ENCODE peak calls at places on chromosomes 13 and 19, in five cellular contexts. One of them, this sample, is unnamed. For H3K9me3, the result is how much of the 10 kb centered on the place peaks cover.

GRCh38 chr19:50695251-50696064 is 24.1 kb downstream of the SHANK1 start:
- DNase-seq in A549: no peak
- DNase-seq in left lung: no peak
- DNase-seq in colonic mucosa: no peak
- DNase-seq in A673: peak
- DNase-seq in this sample: no peak

GRCh38 chr19:28686741-28687140 is 526.2 kb downstream of the UQCRFS1 start:
- DNase-seq in A549: no peak
- DNase-seq in left lung: no peak
- DNase-seq in colonic mucosa: no peak
- DNase-seq in A673: no peak
- DNase-seq in this sample: no peak

GRCh38 chr13:106919638-106920037 is 351.7 kb upstream of the ARGLU1 start:
- DNase-seq in A549: no peak
- DNase-seq in left lung: no peak
- DNase-seq in colonic mucosa: no peak
- DNase-seq in A673: peak
- DNase-seq in this sample: no peak

GRCh38 chr19:38277969-38278680 is 13.8 kb downstream of the SPINT2 start:
- DNase-seq in A549: no peak
- DNase-seq in left lung: peak
- DNase-seq in colonic mucosa: no peak
- DNase-seq in A673: no peak
- DNase-seq in this sample: no peak

GRCh38 chr13:80048802-80049201 is 292.1 kb downstream of the SPRY2 start:
- DNase-seq in A549: peak
- DNase-seq in left lung: peak
- DNase-seq in colonic mucosa: peak
- DNase-seq in A673: peak
- DNase-seq in this sample: no peak

GRCh38 chr19:45883881-45884681 is 1.9 kb downstream of the IRF2BP1 start:
- DNase-seq in A549: no peak
- DNase-seq in left lung: peak
- DNase-seq in colonic mucosa: no peak
- DNase-seq in A673: no peak
- DNase-seq in this sample: no peak

GRCh38 chr13:97130201-97130600 is 91.9 kb upstream of the MBNL2 start:
- DNase-seq in A549: no peak
- DNase-seq in left lung: no peak
- DNase-seq in colonic mucosa: no peak
- DNase-seq in A673: no peak
- DNase-seq in this sample: no peak

GRCh38 chr19:43425567-43426392 is 11.1 kb downstream of the TEX101 start:
- DNase-seq in A549: no peak
- DNase-seq in left lung: no peak
- DNase-seq in colonic mucosa: peak
- DNase-seq in A673: peak
- DNase-seq in this sample: no peak

GRCh38 chr19:5719274-5719960 is 529 bp downstream of the LONP1 start:
- DNase-seq in A549: no peak
- DNase-seq in left lung: no peak
- DNase-seq in colonic mucosa: no peak
- DNase-seq in A673: no peak
- DNase-seq in this sample: peak

GRCh38 chr19:15614507-15615379 is at the start of gene CYP4F8:
- DNase-seq in A549: no peak
- DNase-seq in left lung: no peak
- DNase-seq in colonic mucosa: no peak
- DNase-seq in A673: no peak
- DNase-seq in this sample: no peak

GRCh38 chr13:41326661-41327060 is 15.6 kb downstream of the NAA16 start:
- DNase-seq in A549: no peak
- DNase-seq in left lung: no peak
- DNase-seq in colonic mucosa: no peak
- DNase-seq in A673: no peak
- DNase-seq in this sample: no peak

GRCh38 chr19:55206664-55207500 is 2.4 kb downstream of the PTPRH start:
- DNase-seq in A549: peak
- DNase-seq in left lung: peak
- DNase-seq in colonic mucosa: peak
- DNase-seq in A673: peak
- DNase-seq in this sample: no peak

GRCh38 chr19:35143231-35143715 is at the start of gene FXYD7:
- DNase-seq in A549: no peak
- DNase-seq in left lung: no peak
- DNase-seq in colonic mucosa: no peak
- DNase-seq in A673: no peak
- DNase-seq in this sample: no peak

GRCh38 chr13:35764359-35765015 is 288.0 kb upstream of the MAB21L1 start:
- DNase-seq in A549: no peak
- DNase-seq in left lung: no peak
- DNase-seq in colonic mucosa: no peak
- DNase-seq in A673: no peak
- DNase-seq in this sample: no peak

GRCh38 chr13:40789275-40790231 is at the start of gene SLC25A15:
- DNase-seq in A549: peak
- DNase-seq in left lung: peak
- DNase-seq in colonic mucosa: peak
- DNase-seq in A673: peak
- DNase-seq in this sample: peak

GRCh38 chr13:26254583-26255102 is 714 bp downstream of the CDK8 start:
- DNase-seq in A549: peak
- DNase-seq in left lung: peak
- DNase-seq in colonic mucosa: peak
- DNase-seq in A673: peak
- DNase-seq in this sample: peak

GRCh38 chr19:47230122-47230920 is 678 bp downstream of the BBC3 start:
- DNase-seq in A549: no peak
- DNase-seq in left lung: peak
- DNase-seq in colonic mucosa: peak
- DNase-seq in A673: no peak
- DNase-seq in this sample: peak

GRCh38 chr13:97538193-97538592 is 104.2 kb downstream of the RAP2A start:
- DNase-seq in A549: no peak
- DNase-seq in left lung: no peak
- DNase-seq in colonic mucosa: no peak
- DNase-seq in A673: no peak
- DNase-seq in this sample: no peak

GRCh38 chr13:85503797-85504196 is 295.4 kb downstream of the SLITRK6 start:
- DNase-seq in A549: no peak
- DNase-seq in left lung: no peak
- DNase-seq in colonic mucosa: no peak
- DNase-seq in A673: no peak
- DNase-seq in this sample: no peak

GRCh38 chr19:19134687-19135158 is 3.6 kb downstream of the TMEM161A start:
- DNase-seq in A549: no peak
- DNase-seq in left lung: peak
- DNase-seq in colonic mucosa: peak
- DNase-seq in A673: no peak
- DNase-seq in this sample: peak

GRCh38 chr19:48493718-48494515 is 17.7 kb downstream of the LMTK3 start:
- DNase-seq in A549: no peak
- DNase-seq in left lung: no peak
- DNase-seq in colonic mucosa: no peak
- DNase-seq in A673: no peak
- DNase-seq in this sample: no peak

GRCh38 chr19:38707512-38708114 is 36.7 kb downstream of the CAPN12 start:
- DNase-seq in A549: no peak
- DNase-seq in left lung: no peak
- DNase-seq in colonic mucosa: peak
- DNase-seq in A673: no peak
- DNase-seq in this sample: no peak

GRCh38 chr13:19910336-19911072 is 47.1 kb upstream of the ZMYM5 start:
- DNase-seq in A549: peak
- DNase-seq in left lung: no peak
- DNase-seq in colonic mucosa: peak
- DNase-seq in A673: no peak
- DNase-seq in this sample: no peak

GRCh38 chr13:91482427-91482826 is 84.0 kb downstream of the GPC5 start:
- DNase-seq in A549: no peak
- DNase-seq in left lung: no peak
- DNase-seq in colonic mucosa: no peak
- DNase-seq in A673: peak
- DNase-seq in this sample: no peak

GRCh38 chr19:54881884-54882283 is 7.8 kb downstream of the FCAR start:
- DNase-seq in A549: no peak
- DNase-seq in left lung: no peak
- DNase-seq in colonic mucosa: no peak
- DNase-seq in A673: no peak
- DNase-seq in this sample: no peak

GRCh38 chr13:95603887-95604533 is 40.5 kb downstream of the DZIP1 start:
- DNase-seq in A549: peak
- DNase-seq in left lung: peak
- DNase-seq in colonic mucosa: peak
- DNase-seq in A673: no peak
- DNase-seq in this sample: no peak

GRCh38 chr13:40456979-40457553 is 209.4 kb downstream of the FOXO1 start:
- DNase-seq in A549: no peak
- DNase-seq in left lung: no peak
- DNase-seq in colonic mucosa: no peak
- DNase-seq in A673: no peak
- DNase-seq in this sample: no peak

GRCh38 chr13:110618780-110619179 is 3.4 kb downstream of the NAXD start:
- DNase-seq in A549: no peak
- DNase-seq in left lung: peak
- DNase-seq in colonic mucosa: no peak
- DNase-seq in A673: no peak
- DNase-seq in this sample: no peak

GRCh38 chr19:12527034-12527836 is 24.0 kb downstream of the ZNF564 start:
- DNase-seq in A549: no peak
- DNase-seq in left lung: no peak
- DNase-seq in colonic mucosa: no peak
- DNase-seq in A673: peak
- DNase-seq in this sample: no peak
- H3K9me3 ChIP-seq in A549: half or more
- H3K9me3 ChIP-seq in left lung: half or more
- H3K9me3 ChIP-seq in colonic mucosa: under half
- H3K9me3 ChIP-seq in A673: half or more
- H3K9me3 ChIP-seq in this sample: half or more

GRCh38 chr13:77118134-77118533 is 91.2 kb upstream of the FBXL3 start:
- DNase-seq in A549: no peak
- DNase-seq in left lung: no peak
- DNase-seq in colonic mucosa: no peak
- DNase-seq in A673: no peak
- DNase-seq in this sample: no peak
- H3K9me3 ChIP-seq in A549: under half
- H3K9me3 ChIP-seq in left lung: under half
- H3K9me3 ChIP-seq in colonic mucosa: under half
- H3K9me3 ChIP-seq in A673: under half
- H3K9me3 ChIP-seq in this sample: under half

DNA sequence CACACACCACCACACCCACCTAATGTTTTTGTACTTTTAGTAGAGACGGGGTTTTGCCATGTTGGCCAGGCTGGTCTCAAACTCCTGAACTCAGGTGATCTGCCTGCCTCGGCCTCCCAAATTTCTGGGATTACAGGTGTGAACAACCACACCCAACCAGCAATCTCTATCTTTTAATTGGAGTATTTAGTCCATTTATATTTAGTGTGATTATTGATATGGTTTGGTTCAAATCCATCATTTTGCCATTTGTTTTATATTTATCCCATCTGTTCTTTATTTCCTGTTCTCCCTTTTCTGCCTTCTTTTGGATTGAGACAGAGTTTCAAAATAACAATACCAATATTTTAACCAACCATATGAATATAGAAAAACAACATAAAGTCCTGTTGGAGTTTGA is 4.1 kb downstream of the ZNF420 start:
- DNase-seq in A549: no peak
- DNase-seq in left lung: no peak
- DNase-seq in colonic mucosa: no peak
- DNase-seq in A673: no peak
- DNase-seq in this sample: no peak
- H3K9me3 ChIP-seq in A549: half or more
- H3K9me3 ChIP-seq in left lung: half or more
- H3K9me3 ChIP-seq in colonic mucosa: under half
- H3K9me3 ChIP-seq in A673: half or more
- H3K9me3 ChIP-seq in this sample: under half

GRCh38 chr19:22326219-22326618 is 40.0 kb downstream of the ZNF729 start:
- DNase-seq in A549: no peak
- DNase-seq in left lung: no peak
- DNase-seq in colonic mucosa: no peak
- DNase-seq in A673: no peak
- DNase-seq in this sample: no peak
- H3K9me3 ChIP-seq in A549: half or more
- H3K9me3 ChIP-seq in left lung: half or more
- H3K9me3 ChIP-seq in colonic mucosa: under half
- H3K9me3 ChIP-seq in A673: under half
- H3K9me3 ChIP-seq in this sample: under half

DNA sequence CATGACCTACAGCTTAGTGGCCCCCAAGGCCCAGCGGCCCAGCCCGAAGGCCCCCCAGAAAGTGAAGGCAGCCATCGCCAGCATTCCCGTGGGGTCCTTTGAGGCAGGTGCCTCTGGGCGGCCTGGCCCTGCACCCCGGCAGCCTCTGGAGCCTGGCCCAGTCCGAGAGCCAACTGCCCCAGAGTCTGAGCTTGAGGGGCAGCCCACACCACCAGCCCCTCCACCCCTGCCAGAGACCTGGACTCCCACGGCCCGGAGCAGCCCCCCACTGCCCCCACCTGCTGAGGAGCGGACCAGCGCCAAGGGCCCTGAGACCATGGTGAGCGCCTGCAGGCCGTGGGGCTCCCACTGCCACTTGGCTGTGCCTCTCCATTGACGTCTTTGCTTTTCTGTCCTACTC is 9.0 kb upstream of the PRR19 start:
- DNase-seq in A549: no peak
- DNase-seq in left lung: no peak
- DNase-seq in colonic mucosa: no peak
- DNase-seq in A673: no peak
- DNase-seq in this sample: no peak
- H3K9me3 ChIP-seq in A549: under half
- H3K9me3 ChIP-seq in left lung: under half
- H3K9me3 ChIP-seq in colonic mucosa: under half
- H3K9me3 ChIP-seq in A673: under half
- H3K9me3 ChIP-seq in this sample: under half

This sample was measured in T-helper 17 cell.